ENCODE peak calls at places on chromosomes 12 and 14, in eight cellular contexts. One of them, this sample, is unnamed.

GRCh38 chr12:587551-588322 is 75.5 kb downstream of the NINJ2 start:
- DNase-seq in HepG2: no peak
- DNase-seq in BJ: no peak
- DNase-seq in spleen: no peak
- DNase-seq in choroid plexus epithelial cell: no peak
- DNase-seq in Caco-2: no peak
- DNase-seq in foreskin fibroblast: no peak
- DNase-seq in adrenal gland: no peak
- DNase-seq in this sample: no peak

GRCh38 chr12:55720894-55721444 is 776 bp downstream of the RDH5 start:
- DNase-seq in BJ: no peak
- DNase-seq in Caco-2: peak
- DNase-seq in spleen: peak
- DNase-seq in adrenal gland: peak
- DNase-seq in choroid plexus epithelial cell: peak
- DNase-seq in HepG2: peak
- DNase-seq in foreskin fibroblast: peak
- DNase-seq in this sample: peak

GRCh38 chr12:59570134-59570533 is 25.7 kb upstream of the SLC16A7 start:
- DNase-seq in BJ: no peak
- DNase-seq in adrenal gland: no peak
- DNase-seq in foreskin fibroblast: peak
- DNase-seq in spleen: no peak
- DNase-seq in Caco-2: no peak
- DNase-seq in choroid plexus epithelial cell: peak
- DNase-seq in HepG2: no peak
- DNase-seq in this sample: no peak

GRCh38 chr14:104931771-104932675 is 7.3 kb downstream of the PLD4 start:
- DNase-seq in choroid plexus epithelial cell: no peak
- DNase-seq in adrenal gland: no peak
- DNase-seq in HepG2: no peak
- DNase-seq in spleen: no peak
- DNase-seq in Caco-2: no peak
- DNase-seq in BJ: no peak
- DNase-seq in foreskin fibroblast: no peak
- DNase-seq in this sample: no peak

GRCh38 chr12:91507754-91508153 is 325.1 kb upstream of the DCN start:
- DNase-seq in HepG2: no peak
- DNase-seq in Caco-2: no peak
- DNase-seq in foreskin fibroblast: no peak
- DNase-seq in spleen: no peak
- DNase-seq in BJ: no peak
- DNase-seq in adrenal gland: no peak
- DNase-seq in choroid plexus epithelial cell: peak
- DNase-seq in this sample: peak

GRCh38 chr12:41269056-41269455 is 80.9 kb downstream of the PDZRN4 start:
- DNase-seq in HepG2: no peak
- DNase-seq in BJ: no peak
- DNase-seq in adrenal gland: no peak
- DNase-seq in spleen: no peak
- DNase-seq in Caco-2: no peak
- DNase-seq in choroid plexus epithelial cell: no peak
- DNase-seq in foreskin fibroblast: no peak
- DNase-seq in this sample: no peak

GRCh38 chr12:52598966-52599365 is 2.3 kb downstream of the KRT72 start:
- DNase-seq in choroid plexus epithelial cell: no peak
- DNase-seq in adrenal gland: no peak
- DNase-seq in Caco-2: no peak
- DNase-seq in BJ: no peak
- DNase-seq in foreskin fibroblast: no peak
- DNase-seq in spleen: no peak
- DNase-seq in HepG2: no peak
- DNase-seq in this sample: no peak

GRCh38 chr12:52847335-52848102 is 1.3 kb downstream of the KRT78 start:
- DNase-seq in spleen: peak
- DNase-seq in foreskin fibroblast: no peak
- DNase-seq in Caco-2: no peak
- DNase-seq in HepG2: no peak
- DNase-seq in choroid plexus epithelial cell: no peak
- DNase-seq in adrenal gland: no peak
- DNase-seq in BJ: no peak
- DNase-seq in this sample: peak

GRCh38 chr14:105876829-105877228 is 350.4 kb downstream of the TMEM121 start:
- DNase-seq in BJ: no peak
- DNase-seq in Caco-2: no peak
- DNase-seq in HepG2: no peak
- DNase-seq in foreskin fibroblast: no peak
- DNase-seq in adrenal gland: no peak
- DNase-seq in choroid plexus epithelial cell: no peak
- DNase-seq in spleen: no peak
- DNase-seq in this sample: no peak

GRCh38 chr12:73984552-73984951 is 553.1 kb upstream of the ATXN7L3B start:
- DNase-seq in HepG2: no peak
- DNase-seq in BJ: no peak
- DNase-seq in choroid plexus epithelial cell: no peak
- DNase-seq in adrenal gland: no peak
- DNase-seq in Caco-2: no peak
- DNase-seq in spleen: no peak
- DNase-seq in foreskin fibroblast: no peak
- DNase-seq in this sample: no peak

GRCh38 chr14:91396959-91397815 is 20.4 kb downstream of the CCDC88C start:
- DNase-seq in foreskin fibroblast: no peak
- DNase-seq in Caco-2: no peak
- DNase-seq in spleen: peak
- DNase-seq in adrenal gland: no peak
- DNase-seq in choroid plexus epithelial cell: no peak
- DNase-seq in HepG2: no peak
- DNase-seq in BJ: no peak
- DNase-seq in this sample: no peak

GRCh38 chr12:26122681-26123481 is 2.0 kb downstream of the BHLHE41 start:
- DNase-seq in choroid plexus epithelial cell: peak
- DNase-seq in adrenal gland: peak
- DNase-seq in BJ: no peak
- DNase-seq in Caco-2: peak
- DNase-seq in spleen: peak
- DNase-seq in HepG2: no peak
- DNase-seq in foreskin fibroblast: peak
- DNase-seq in this sample: peak

DNA sequence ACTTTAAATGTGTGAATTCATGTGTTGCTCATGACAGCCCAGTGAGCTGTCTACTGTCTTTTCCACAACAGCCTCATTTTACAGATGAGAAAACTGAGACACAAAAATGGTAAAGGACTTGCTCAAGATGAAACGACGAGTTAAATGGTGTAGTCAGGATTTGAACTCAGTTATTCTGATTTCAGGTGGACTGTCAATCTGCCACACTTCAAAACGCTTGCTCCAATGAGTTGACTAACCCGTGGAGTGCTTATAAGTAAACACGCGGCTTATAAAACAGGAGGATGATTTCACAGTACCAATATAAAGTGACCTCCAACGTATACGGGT is 652 bp upstream of the POLE2 start:
- DNase-seq in BJ: no peak
- DNase-seq in adrenal gland: no peak
- DNase-seq in choroid plexus epithelial cell: no peak
- DNase-seq in foreskin fibroblast: no peak
- DNase-seq in spleen: no peak
- DNase-seq in Caco-2: no peak
- DNase-seq in HepG2: no peak
- DNase-seq in this sample: no peak
- H3K4me3 ChIP-seq in BJ: no peak
- H3K4me3 ChIP-seq in adrenal gland: no peak
- H3K4me3 ChIP-seq in choroid plexus epithelial cell: peak
- H3K4me3 ChIP-seq in foreskin fibroblast: no peak
- H3K4me3 ChIP-seq in spleen: peak
- H3K4me3 ChIP-seq in Caco-2: peak
- H3K4me3 ChIP-seq in HepG2: no peak
- H3K4me3 ChIP-seq in this sample: no peak

GRCh38 chr12:102958073-102958829 is 777 bp downstream of the ASCL1 start:
- DNase-seq in adrenal gland: no peak
- DNase-seq in foreskin fibroblast: peak
- DNase-seq in spleen: peak
- DNase-seq in Caco-2: no peak
- DNase-seq in BJ: no peak
- DNase-seq in HepG2: no peak
- DNase-seq in choroid plexus epithelial cell: peak
- DNase-seq in this sample: peak
- TF ChIP-seq CTCF in adrenal gland: no peak
- TF ChIP-seq CTCF in foreskin fibroblast: no peak
- TF ChIP-seq CTCF in spleen: no peak
- TF ChIP-seq CTCF in Caco-2: no peak
- TF ChIP-seq CTCF in BJ: no peak
- TF ChIP-seq CTCF in HepG2: no peak
- TF ChIP-seq CTCF in choroid plexus epithelial cell: no peak
- TF ChIP-seq CTCF in this sample: no peak

DNA sequence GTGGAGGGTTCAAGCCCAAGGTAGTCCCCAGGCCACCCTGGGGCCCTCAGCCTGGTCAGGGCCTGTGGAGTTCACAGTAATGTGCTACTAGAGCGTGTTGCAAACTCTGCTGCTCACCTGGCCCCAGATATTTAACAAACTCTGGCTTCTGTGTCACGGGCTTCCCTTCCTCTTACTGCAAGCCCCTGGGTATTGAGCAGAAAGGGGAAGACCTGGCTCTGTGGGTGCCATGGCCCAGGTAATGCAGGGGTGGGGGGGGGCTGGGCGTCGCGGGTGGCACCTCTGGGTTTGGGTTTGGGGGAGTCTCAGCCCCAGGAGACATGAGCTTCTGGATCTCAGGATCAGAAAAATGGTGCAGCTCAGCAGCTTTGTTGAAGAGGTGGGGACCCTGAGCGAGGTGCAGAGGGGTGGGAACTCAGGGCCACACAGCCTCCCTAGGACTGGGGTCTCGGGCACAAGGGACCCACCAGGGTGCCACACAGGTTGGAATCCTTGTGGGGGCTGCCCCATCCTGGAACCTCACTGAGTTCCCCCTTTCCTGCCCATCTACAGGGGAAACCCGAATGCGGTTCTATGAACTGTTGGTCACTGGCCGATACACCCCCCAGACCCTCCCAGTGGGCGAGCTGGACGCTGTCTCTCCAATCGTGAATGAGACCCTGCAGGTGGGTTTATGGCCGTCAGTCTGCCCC is 4.0 kb downstream of the SETD1B start:
- DNase-seq in foreskin fibroblast: no peak
- DNase-seq in adrenal gland: no peak
- DNase-seq in choroid plexus epithelial cell: no peak
- DNase-seq in Caco-2: no peak
- DNase-seq in spleen: peak
- DNase-seq in BJ: no peak
- DNase-seq in HepG2: no peak
- DNase-seq in this sample: no peak
- H3K4me3 ChIP-seq in foreskin fibroblast: peak
- H3K4me3 ChIP-seq in adrenal gland: no peak
- H3K4me3 ChIP-seq in choroid plexus epithelial cell: no peak
- H3K4me3 ChIP-seq in Caco-2: no peak
- H3K4me3 ChIP-seq in spleen: no peak
- H3K4me3 ChIP-seq in BJ: no peak
- H3K4me3 ChIP-seq in HepG2: no peak
- H3K4me3 ChIP-seq in this sample: no peak

DNA sequence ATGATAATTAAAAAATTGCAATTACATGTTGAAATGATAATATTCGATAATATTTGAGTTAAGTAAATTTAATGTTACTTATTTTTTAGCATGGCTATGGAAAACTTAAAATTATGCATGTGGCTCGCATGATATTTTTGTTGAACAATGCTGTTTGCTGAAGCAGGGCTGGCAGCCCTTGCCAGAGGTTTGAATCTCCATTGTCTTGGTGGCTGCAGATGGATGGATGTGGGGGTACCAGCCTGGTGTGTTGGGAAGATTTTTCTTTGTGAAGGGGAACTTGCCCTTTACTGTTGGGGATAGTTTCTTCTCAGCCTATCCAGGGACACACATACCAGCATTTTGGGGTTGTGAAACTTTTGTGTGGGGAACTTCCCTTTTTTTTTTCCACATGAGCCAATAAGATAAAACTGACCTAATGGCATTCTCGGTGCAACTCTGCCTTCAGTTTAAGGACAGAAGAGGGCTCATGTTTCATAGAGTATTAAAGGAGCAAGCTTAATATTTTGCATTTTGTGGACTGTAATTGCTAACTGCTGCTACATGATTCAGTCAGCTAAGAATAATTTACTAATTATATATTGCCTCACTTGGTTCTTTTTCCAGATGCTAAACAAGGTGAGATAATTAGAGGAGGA is 8.8 kb downstream of the RASSF3 start:
- DNase-seq in adrenal gland: peak
- DNase-seq in choroid plexus epithelial cell: peak
- DNase-seq in HepG2: no peak
- DNase-seq in spleen: no peak
- DNase-seq in Caco-2: no peak
- DNase-seq in BJ: no peak
- DNase-seq in foreskin fibroblast: peak
- DNase-seq in this sample: peak
- TF ChIP-seq CTCF in adrenal gland: no peak
- TF ChIP-seq CTCF in choroid plexus epithelial cell: no peak
- TF ChIP-seq CTCF in HepG2: no peak
- TF ChIP-seq CTCF in spleen: no peak
- TF ChIP-seq CTCF in Caco-2: no peak
- TF ChIP-seq CTCF in BJ: no peak
- TF ChIP-seq CTCF in foreskin fibroblast: no peak
- TF ChIP-seq CTCF in this sample: no peak

GRCh38 chr12:126084480-126084879 is 1019.2 kb downstream of the AACS start:
- DNase-seq in HepG2: no peak
- DNase-seq in choroid plexus epithelial cell: peak
- DNase-seq in adrenal gland: no peak
- DNase-seq in BJ: no peak
- DNase-seq in foreskin fibroblast: no peak
- DNase-seq in spleen: no peak
- DNase-seq in Caco-2: no peak
- DNase-seq in this sample: no peak

GRCh38 chr12:126083931-126084330 is 1018.7 kb downstream of the AACS start:
- DNase-seq in BJ: no peak
- DNase-seq in Caco-2: no peak
- DNase-seq in spleen: no peak
- DNase-seq in HepG2: no peak
- DNase-seq in foreskin fibroblast: no peak
- DNase-seq in adrenal gland: no peak
- DNase-seq in choroid plexus epithelial cell: no peak
- DNase-seq in this sample: no peak

GRCh38 chr12:126086242-126086641 is 1021.0 kb downstream of the AACS start:
- DNase-seq in Caco-2: no peak
- DNase-seq in BJ: no peak
- DNase-seq in choroid plexus epithelial cell: no peak
- DNase-seq in spleen: no peak
- DNase-seq in foreskin fibroblast: no peak
- DNase-seq in HepG2: no peak
- DNase-seq in adrenal gland: no peak
- DNase-seq in this sample: no peak

GRCh38 chr12:126087692-126088091 is 1022.5 kb downstream of the AACS start:
- DNase-seq in BJ: no peak
- DNase-seq in foreskin fibroblast: no peak
- DNase-seq in Caco-2: no peak
- DNase-seq in spleen: no peak
- DNase-seq in adrenal gland: no peak
- DNase-seq in choroid plexus epithelial cell: no peak
- DNase-seq in HepG2: no peak
- DNase-seq in this sample: no peak
- H3K4me3 ChIP-seq in BJ: no peak
- H3K4me3 ChIP-seq in foreskin fibroblast: no peak
- H3K4me3 ChIP-seq in Caco-2: no peak
- H3K4me3 ChIP-seq in spleen: no peak
- H3K4me3 ChIP-seq in adrenal gland: no peak
- H3K4me3 ChIP-seq in choroid plexus epithelial cell: no peak
- H3K4me3 ChIP-seq in HepG2: no peak
- H3K4me3 ChIP-seq in this sample: no peak

This sample was measured in cardiac fibroblast.